ENCODE peak calls at places on chromosomes 5 and 9, in four cellular contexts. M is HepG2, O is K562, I is GM12878. S is an unnamed sample.

GRCh38 chr9:107711528-107711927 is 222.0 kb upstream of the KLF4 start:
- DNase-seq in O (no peak), M (no peak), I (no peak), S (no peak)

GRCh38 chr5:66144074-66144798 is at the start of gene SREK1:
- DNase-seq in I (peak), M (peak), O (peak), S (peak)

GRCh38 chr5:68251804-68252648 is 36.5 kb downstream of the PIK3R1 start:
- DNase-seq in I (no peak), O (no peak), M (no peak), S (no peak)

GRCh38 chr5:13498279-13498678 is 446.2 kb downstream of the DNAH5 start:
- DNase-seq in M (peak), I (no peak), O (no peak), S (no peak)

GRCh38 chr5:38825494-38825893 is 20.3 kb upstream of the OSMR start:
- DNase-seq in O (no peak), I (no peak), M (peak), S (no peak)

GRCh38 chr9:110578896-110579752 is at the start of gene SVEP1:
- DNase-seq in M (no peak), O (no peak), I (no peak), S (peak)

GRCh38 chr5:178191661-178192060 is 4.5 kb upstream of the GMCL2 start:
- DNase-seq in I (no peak), M (no peak), O (no peak), S (no peak)

GRCh38 chr9:109101202-109101595 is 18.5 kb downstream of the TMEM245 start:
- DNase-seq in O (no peak), M (no peak), I (no peak), S (no peak)

GRCh38 chr5:98774192-98775046 is 956 bp downstream of the RGMB start:
- DNase-seq in I (no peak), M (peak), O (no peak), S (peak)

GRCh38 chr9:19768798-19769197 is 20.0 kb downstream of the SLC24A2 start:
- DNase-seq in I (no peak), M (no peak), O (no peak), S (no peak)

GRCh38 chr5:72451771-72452505 is 55.3 kb downstream of the ZNF366 start:
- DNase-seq in O (no peak), I (peak), M (no peak), S (no peak)

GRCh38 chr9:27572036-27572435 is 1.2 kb downstream of the C9orf72 start:
- DNase-seq in I (no peak), O (no peak), M (no peak), S (no peak)

GRCh38 chr9:71638627-71639026 is 129.7 kb downstream of the CEMIP2 start:
- DNase-seq in I (no peak), O (no peak), M (no peak), S (no peak)
- TF ChIP-seq BHLHE40 in I (no peak), O (no peak), M (no peak), S (no peak)

DNA sequence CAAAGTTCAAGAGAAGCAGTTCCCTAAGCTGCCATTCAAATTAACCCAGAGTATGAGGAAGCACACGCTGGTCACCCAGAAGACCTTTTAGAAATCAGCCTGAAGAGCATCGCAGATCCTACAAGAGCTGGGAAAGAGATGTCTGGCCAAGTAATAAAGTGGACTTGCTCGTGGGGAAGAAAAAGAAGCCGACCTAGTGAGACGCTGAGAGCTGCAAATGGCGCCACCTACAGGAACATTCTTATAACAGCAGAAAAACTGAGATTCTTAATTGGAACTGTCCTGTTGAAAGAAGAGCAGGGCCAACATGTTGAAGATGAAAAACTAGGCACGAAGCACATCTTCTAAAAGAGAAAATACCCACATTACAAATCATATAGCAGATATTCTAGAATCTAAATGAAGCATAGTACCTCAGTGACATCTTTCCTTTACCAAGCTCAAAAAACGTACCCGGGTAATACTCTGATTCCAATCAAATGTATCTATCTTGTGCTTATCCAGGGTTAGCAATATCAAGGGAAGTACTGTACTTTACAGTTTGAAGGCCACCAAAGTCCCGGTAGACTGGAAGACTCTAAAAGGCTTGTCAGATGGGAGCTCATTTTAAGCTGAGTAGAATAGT is 3.9 kb upstream of the GNAQ start:
- DNase-seq in O (peak), I (peak), M (peak), S (peak)
- TF ChIP-seq TARDBP in O (no peak), I (no peak), M (no peak), S (no peak)

DNA sequence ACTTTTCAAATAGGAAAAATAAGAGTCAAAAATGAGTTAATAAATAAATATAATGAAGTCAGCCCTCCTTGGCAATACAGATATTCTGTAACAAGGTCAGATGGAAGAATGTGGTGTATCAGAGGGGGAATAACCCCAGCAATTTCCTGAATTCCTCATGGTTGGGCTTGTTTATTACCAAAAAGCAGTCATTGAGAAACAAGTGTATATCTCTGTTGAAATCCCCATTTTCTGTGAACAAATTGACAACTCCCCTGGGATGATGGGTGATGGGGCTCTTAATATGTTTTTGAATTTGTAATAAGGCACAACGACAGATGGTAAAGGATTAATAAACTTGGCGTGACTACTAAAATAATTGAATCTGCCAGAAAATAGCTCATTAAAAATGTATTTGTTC is 34.1 kb downstream of the THBS4 start:
- DNase-seq in I (no peak), O (no peak), M (no peak), S (no peak)
- TF ChIP-seq BHLHE40 in I (no peak), O (no peak), M (no peak), S (no peak)

GRCh38 chr5:32709789-32710334 is 1.3 kb upstream of the NPR3 start:
- DNase-seq in I (no peak), M (peak), O (peak), S (peak)
- TF ChIP-seq TARDBP in I (no peak), M (no peak), O (no peak), S (no peak)

DNA sequence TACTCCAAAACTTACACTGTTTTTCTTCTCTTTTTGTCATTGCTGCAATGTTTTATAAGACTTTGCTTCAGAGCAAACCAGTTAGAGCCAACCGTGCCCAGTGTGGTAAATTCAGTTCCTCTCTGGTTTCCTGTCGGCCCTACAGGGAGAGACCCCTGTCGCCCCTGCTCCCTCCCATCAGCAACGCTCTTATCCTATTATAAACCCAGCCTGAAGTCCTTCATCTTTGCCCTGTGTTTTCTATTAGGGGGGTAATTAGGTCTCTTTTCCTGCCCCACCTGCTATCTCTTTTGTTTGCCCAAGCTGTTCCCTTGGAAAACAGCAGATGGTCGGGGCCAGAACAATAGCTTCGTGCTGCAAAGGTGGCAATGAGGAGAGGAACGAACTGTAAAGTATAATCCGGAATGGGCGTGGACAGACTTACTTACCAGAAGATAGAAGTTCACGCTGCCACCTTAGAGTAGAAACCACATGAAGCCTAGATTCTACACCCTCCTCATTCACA is 21.4 kb upstream of the OTULINL start:
- DNase-seq in O (no peak), I (no peak), M (no peak), S (no peak)
- TF ChIP-seq BHLHE40 in O (no peak), I (no peak), M (no peak), S (no peak)

GRCh38 chr5:2751592-2752021 is at the start of gene IRX2:
- DNase-seq in M (no peak), O (no peak), I (no peak), S (no peak)
- TF ChIP-seq TARDBP in M (no peak), O (no peak), I (no peak), S (no peak)

GRCh38 chr9:122128007-122128406 is 31.6 kb downstream of the NDUFA8 start:
- DNase-seq in M (no peak), O (no peak), I (no peak), S (no peak)
- TF ChIP-seq BHLHE40 in M (no peak), O (no peak), I (no peak), S (no peak)

DNA sequence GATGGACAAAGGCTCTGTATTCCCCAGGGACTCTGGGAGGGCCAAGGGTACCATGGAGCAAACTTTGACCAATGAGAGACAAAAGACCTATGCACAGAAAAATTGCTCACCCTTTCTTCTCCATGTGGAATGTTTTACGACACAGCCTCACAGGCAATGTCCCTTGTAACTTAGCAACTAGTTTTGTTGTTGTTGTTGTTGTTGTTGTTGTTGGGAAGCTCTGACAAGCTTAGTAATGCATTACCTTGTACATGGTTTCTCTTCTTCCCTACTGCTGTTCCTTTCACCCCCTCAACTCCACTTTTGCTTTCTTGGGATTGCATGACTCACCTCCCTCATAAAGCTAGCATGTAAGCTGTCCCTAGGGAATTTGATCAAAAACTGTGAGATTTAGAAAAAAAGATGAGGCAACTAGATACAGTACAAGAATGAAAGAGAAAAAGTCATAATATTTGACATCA is 551.0 kb downstream of the RAB3C start:
- DNase-seq in I (no peak), M (no peak), O (no peak), S (peak)
- TF ChIP-seq TARDBP in I (no peak), M (no peak), O (no peak), S (no peak)

DNA sequence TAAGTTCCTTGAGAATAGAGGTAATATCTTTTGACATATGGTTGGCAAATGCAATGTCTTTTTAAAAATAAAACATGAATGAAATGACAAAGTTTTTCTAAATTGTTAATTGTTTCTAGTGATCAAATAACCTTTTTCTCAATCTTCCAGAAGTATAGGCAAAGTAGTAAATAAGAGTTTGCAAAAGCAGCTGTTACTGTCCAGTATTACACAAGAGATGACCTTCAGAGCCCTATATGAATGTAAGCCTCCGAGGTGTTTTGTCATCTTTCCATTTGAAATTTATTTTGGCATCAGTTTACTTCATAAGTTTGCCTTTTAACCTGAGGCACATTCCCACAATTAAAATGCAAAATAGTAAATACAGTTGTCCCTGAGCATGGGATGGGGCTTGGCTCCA is 65.7 kb downstream of the MEGF9 start:
- DNase-seq in O (no peak), I (no peak), M (no peak), S (no peak)
- TF ChIP-seq BHLHE40 in O (no peak), I (no peak), M (no peak), S (no peak)

S was measured in HEK293T.